ENCODE peak calls at places on chromosomes 2 and 18, in seven cellular contexts. One of them, this sample, is unnamed. For H3K9me2, the result is how much of the 10 kb centered on the place peaks cover.

GRCh38 chr2:40230717-40231300 is 221.1 kb downstream of the SLC8A1 start:
- DNase-seq in PC-9: no peak
- DNase-seq in HCT116: no peak
- DNase-seq in hepatocyte: no peak
- DNase-seq in PC-3: no peak
- DNase-seq in GM23248: peak
- DNase-seq in MM.1S: no peak
- DNase-seq in this sample: no peak

GRCh38 chr2:200540793-200541192 is 14.8 kb downstream of the SGO2 start:
- DNase-seq in GM23248: no peak
- DNase-seq in MM.1S: no peak
- DNase-seq in hepatocyte: no peak
- DNase-seq in PC-3: no peak
- DNase-seq in PC-9: no peak
- DNase-seq in HCT116: no peak
- DNase-seq in this sample: no peak

GRCh38 chr18:40685241-40685640 is 1269.8 kb upstream of the PIK3C3 start:
- DNase-seq in PC-9: no peak
- DNase-seq in MM.1S: no peak
- DNase-seq in hepatocyte: no peak
- DNase-seq in PC-3: peak
- DNase-seq in GM23248: peak
- DNase-seq in HCT116: no peak
- DNase-seq in this sample: no peak

GRCh38 chr2:53028259-53028658 is 739.3 kb upstream of the CHAC2 start:
- DNase-seq in PC-3: peak
- DNase-seq in MM.1S: no peak
- DNase-seq in GM23248: peak
- DNase-seq in hepatocyte: no peak
- DNase-seq in HCT116: no peak
- DNase-seq in PC-9: peak
- DNase-seq in this sample: peak

GRCh38 chr2:145287686-145288085 is 767.8 kb upstream of the ZEB2 start:
- DNase-seq in GM23248: peak
- DNase-seq in hepatocyte: no peak
- DNase-seq in PC-3: no peak
- DNase-seq in PC-9: no peak
- DNase-seq in MM.1S: no peak
- DNase-seq in HCT116: no peak
- DNase-seq in this sample: no peak

GRCh38 chr2:222298311-222299150 is at the start of gene PAX3:
- DNase-seq in PC-3: no peak
- DNase-seq in PC-9: no peak
- DNase-seq in MM.1S: no peak
- DNase-seq in hepatocyte: no peak
- DNase-seq in HCT116: no peak
- DNase-seq in GM23248: no peak
- DNase-seq in this sample: peak

GRCh38 chr18:74625157-74625556 is 27.5 kb downstream of the ZNF407 start:
- DNase-seq in hepatocyte: no peak
- DNase-seq in GM23248: peak
- DNase-seq in HCT116: no peak
- DNase-seq in PC-9: no peak
- DNase-seq in PC-3: no peak
- DNase-seq in MM.1S: no peak
- DNase-seq in this sample: no peak

GRCh38 chr18:7856733-7857132 is 289.6 kb downstream of the PTPRM start:
- DNase-seq in PC-9: no peak
- DNase-seq in PC-3: peak
- DNase-seq in GM23248: peak
- DNase-seq in MM.1S: no peak
- DNase-seq in HCT116: peak
- DNase-seq in hepatocyte: peak
- DNase-seq in this sample: no peak

GRCh38 chr2:237473474-237474453 is 13.3 kb upstream of the MLPH start:
- DNase-seq in hepatocyte: no peak
- DNase-seq in MM.1S: no peak
- DNase-seq in HCT116: no peak
- DNase-seq in PC-9: peak
- DNase-seq in GM23248: peak
- DNase-seq in PC-3: peak
- DNase-seq in this sample: no peak

GRCh38 chr2:237472909-237473308 is 14.1 kb upstream of the MLPH start:
- DNase-seq in hepatocyte: no peak
- DNase-seq in HCT116: no peak
- DNase-seq in PC-9: no peak
- DNase-seq in MM.1S: no peak
- DNase-seq in PC-3: no peak
- DNase-seq in GM23248: no peak
- DNase-seq in this sample: no peak

GRCh38 chr2:237474511-237474911 is 12.5 kb upstream of the MLPH start:
- DNase-seq in hepatocyte: no peak
- DNase-seq in PC-3: no peak
- DNase-seq in PC-9: peak
- DNase-seq in HCT116: no peak
- DNase-seq in GM23248: peak
- DNase-seq in MM.1S: no peak
- DNase-seq in this sample: no peak

GRCh38 chr2:237475704-237476107 is 11.3 kb upstream of the MLPH start:
- DNase-seq in PC-3: peak
- DNase-seq in hepatocyte: peak
- DNase-seq in GM23248: peak
- DNase-seq in MM.1S: no peak
- DNase-seq in HCT116: no peak
- DNase-seq in PC-9: no peak
- DNase-seq in this sample: no peak

DNA sequence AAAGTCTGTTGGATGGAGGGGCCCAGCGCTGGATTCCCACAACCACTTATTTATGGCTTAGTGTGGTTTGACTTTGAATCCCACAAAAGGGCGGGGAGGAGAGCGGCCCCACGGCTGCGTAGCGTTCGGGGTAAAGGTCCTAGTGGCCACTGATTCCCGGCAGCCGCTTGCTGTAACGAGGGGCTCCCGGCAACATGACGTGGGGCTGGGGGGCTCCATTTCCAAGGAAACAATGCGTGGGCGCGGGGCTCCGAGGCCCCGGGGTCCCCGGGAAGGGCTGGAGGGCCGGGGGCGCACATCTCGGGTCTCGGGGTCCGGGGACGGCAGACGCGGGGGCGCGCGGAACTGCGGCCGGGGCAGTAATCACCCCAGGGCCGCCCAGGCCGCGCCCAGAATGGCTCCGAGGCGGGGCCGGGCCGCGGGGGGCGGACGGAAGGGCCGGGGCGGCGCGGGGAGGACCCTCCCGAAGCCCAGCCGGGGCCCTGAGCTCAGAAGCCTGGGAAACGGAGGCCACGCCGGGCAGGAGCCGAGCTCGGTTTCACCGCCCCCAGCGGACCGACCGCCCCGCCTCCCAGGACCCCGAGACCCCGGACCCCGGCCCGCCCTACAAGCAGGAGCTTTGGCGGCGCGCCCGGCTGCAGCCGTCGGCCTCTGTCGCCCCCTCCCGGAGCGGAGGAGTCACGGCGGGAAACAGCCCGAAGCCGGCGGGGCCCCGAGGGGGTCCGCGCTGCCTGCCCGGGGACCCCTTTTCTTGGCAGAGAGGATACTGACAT is 11.9 kb upstream of the MLPH start:
- DNase-seq in PC-9: peak
- DNase-seq in MM.1S: peak
- DNase-seq in GM23248: peak
- DNase-seq in PC-3: peak
- DNase-seq in hepatocyte: peak
- DNase-seq in HCT116: peak
- DNase-seq in this sample: peak
- TF ChIP-seq EZH2 in PC-9: no peak
- TF ChIP-seq EZH2 in MM.1S: no peak
- TF ChIP-seq EZH2 in GM23248: no peak
- TF ChIP-seq EZH2 in PC-3: no peak
- TF ChIP-seq EZH2 in hepatocyte: no peak
- TF ChIP-seq EZH2 in HCT116: no peak
- TF ChIP-seq EZH2 in this sample: no peak

DNA sequence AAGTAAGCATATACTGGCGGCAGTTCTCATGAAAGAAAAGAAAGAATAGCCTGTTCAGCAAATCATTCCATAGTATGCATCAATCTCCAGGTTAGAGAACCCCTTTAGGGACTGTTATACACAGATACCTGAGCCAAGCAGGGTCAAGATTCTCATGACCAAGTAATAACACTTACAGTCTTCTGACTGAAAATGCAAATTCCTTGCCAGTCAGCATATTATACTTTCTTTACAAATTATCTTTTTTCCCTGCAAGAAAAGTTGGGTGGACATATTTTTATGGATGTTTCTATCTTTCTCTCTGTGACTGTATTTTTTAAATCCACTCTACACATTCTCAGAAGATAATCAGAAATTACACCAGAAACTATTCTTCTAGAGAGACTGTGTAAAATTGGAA is 120.4 kb upstream of the COL5A2 start:
- DNase-seq in HCT116: no peak
- DNase-seq in hepatocyte: no peak
- DNase-seq in GM23248: no peak
- DNase-seq in PC-9: no peak
- DNase-seq in MM.1S: no peak
- DNase-seq in PC-3: no peak
- DNase-seq in this sample: no peak
- H3K9me2 ChIP-seq in HCT116: under half
- H3K9me2 ChIP-seq in hepatocyte: under half
- H3K9me2 ChIP-seq in GM23248: under half
- H3K9me2 ChIP-seq in PC-9: under half
- H3K9me2 ChIP-seq in MM.1S: under half
- H3K9me2 ChIP-seq in PC-3: under half
- H3K9me2 ChIP-seq in this sample: under half

GRCh38 chr2:43000242-43001054 is 208.1 kb upstream of the HAAO start:
- DNase-seq in PC-9: no peak
- DNase-seq in MM.1S: no peak
- DNase-seq in hepatocyte: no peak
- DNase-seq in GM23248: no peak
- DNase-seq in HCT116: no peak
- DNase-seq in PC-3: no peak
- DNase-seq in this sample: no peak
- H3K4me2 ChIP-seq in PC-9: no peak
- H3K4me2 ChIP-seq in MM.1S: no peak
- H3K4me2 ChIP-seq in hepatocyte: no peak
- H3K4me2 ChIP-seq in GM23248: no peak
- H3K4me2 ChIP-seq in HCT116: no peak
- H3K4me2 ChIP-seq in PC-3: no peak
- H3K4me2 ChIP-seq in this sample: no peak

DNA sequence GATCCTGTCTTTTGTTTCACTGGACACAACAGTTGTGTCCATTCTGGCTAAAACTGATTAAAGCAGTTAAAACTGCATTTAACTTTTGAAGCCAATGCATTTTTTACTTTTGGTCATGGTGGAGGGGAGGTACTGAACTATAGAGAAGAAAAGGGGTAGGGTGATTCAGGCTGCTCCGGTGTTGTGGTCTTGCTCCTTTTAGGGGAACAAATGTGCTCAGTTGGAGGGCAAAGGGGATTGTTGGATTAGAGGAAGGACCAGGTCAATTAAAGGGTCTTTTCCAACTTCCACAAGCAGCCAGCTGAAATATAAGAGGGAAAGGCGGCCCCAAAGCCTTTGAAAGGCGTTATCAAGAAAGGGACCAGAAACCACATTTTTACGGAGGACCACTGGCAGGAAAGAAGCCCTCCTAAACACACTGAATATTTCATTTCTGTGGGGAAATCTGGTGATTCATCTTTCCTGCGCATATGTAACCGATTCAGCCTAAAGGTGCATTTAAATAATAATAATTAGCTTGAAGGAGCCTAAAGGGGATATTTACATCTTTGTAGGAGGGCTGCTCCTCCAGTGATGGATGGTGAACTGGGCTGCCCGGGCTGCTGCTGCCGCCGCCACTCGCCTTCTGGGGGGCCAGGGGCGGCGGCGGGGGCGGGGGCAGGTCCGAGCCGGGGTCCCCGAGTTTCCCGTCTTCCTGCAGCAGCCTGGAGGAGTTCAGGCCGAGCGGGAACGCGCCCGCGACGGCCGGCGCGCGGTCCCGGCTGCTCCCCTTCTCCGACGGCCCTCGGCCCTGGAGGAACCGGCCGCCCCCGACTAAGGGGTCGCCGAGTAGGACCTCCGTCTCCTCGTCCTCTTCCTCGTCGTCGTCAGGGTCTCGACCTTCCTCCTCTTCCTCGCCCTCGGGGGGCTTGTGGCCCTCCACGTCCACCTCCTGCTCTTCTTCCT is 5.2 kb downstream of the SKOR2 start:
- DNase-seq in PC-9: no peak
- DNase-seq in HCT116: no peak
- DNase-seq in MM.1S: no peak
- DNase-seq in hepatocyte: no peak
- DNase-seq in GM23248: no peak
- DNase-seq in PC-3: no peak
- DNase-seq in this sample: peak
- TF ChIP-seq EZH2 in PC-9: no peak
- TF ChIP-seq EZH2 in HCT116: no peak
- TF ChIP-seq EZH2 in MM.1S: no peak
- TF ChIP-seq EZH2 in hepatocyte: peak
- TF ChIP-seq EZH2 in GM23248: peak
- TF ChIP-seq EZH2 in PC-3: no peak
- TF ChIP-seq EZH2 in this sample: peak

GRCh38 chr2:12776457-12777049 is 59.8 kb downstream of the TRIB2 start:
- DNase-seq in PC-9: no peak
- DNase-seq in PC-3: no peak
- DNase-seq in GM23248: no peak
- DNase-seq in HCT116: no peak
- DNase-seq in MM.1S: no peak
- DNase-seq in hepatocyte: no peak
- DNase-seq in this sample: no peak
- H3K9me2 ChIP-seq in PC-9: under half
- H3K9me2 ChIP-seq in PC-3: under half
- H3K9me2 ChIP-seq in GM23248: under half
- H3K9me2 ChIP-seq in HCT116: under half
- H3K9me2 ChIP-seq in MM.1S: under half
- H3K9me2 ChIP-seq in hepatocyte: under half
- H3K9me2 ChIP-seq in this sample: under half

GRCh38 chr18:23875966-23876365 is 138.6 kb upstream of the TTC39C start:
- DNase-seq in PC-3: no peak
- DNase-seq in MM.1S: no peak
- DNase-seq in hepatocyte: no peak
- DNase-seq in GM23248: no peak
- DNase-seq in PC-9: no peak
- DNase-seq in HCT116: no peak
- DNase-seq in this sample: no peak
- H3K4me2 ChIP-seq in PC-3: peak
- H3K4me2 ChIP-seq in MM.1S: no peak
- H3K4me2 ChIP-seq in hepatocyte: no peak
- H3K4me2 ChIP-seq in GM23248: no peak
- H3K4me2 ChIP-seq in PC-9: no peak
- H3K4me2 ChIP-seq in HCT116: no peak
- H3K4me2 ChIP-seq in this sample: no peak

This sample was measured in GM23338.